ENCODE peak calls at places on chromosomes 4 and X, in six cellular contexts. M, N, O, C, B and H are unnamed samples.

GRCh38 chr4:166538491-166539005 is 665.5 kb downstream of the TLL1 start:
- DNase-seq in M (no peak), N (no peak), O (no peak), C (no peak), B (no peak), H (no peak)

GRCh38 chr4:53490965-53491622 is 100.2 kb downstream of the LNX1 start:
- DNase-seq in M (peak), N (peak), O (no peak), C (no peak), B (no peak), H (no peak)

GRCh38 chr4:87896020-87896621 is 63.4 kb downstream of the MEPE start:
- DNase-seq in M (peak), N (peak), O (peak), C (no peak), B (no peak), H (peak)

GRCh38 chr4:126489826-126490463 is 1142.8 kb upstream of the INTU start:
- DNase-seq in M (no peak), N (no peak), O (no peak), C (no peak), B (no peak), H (no peak)

GRCh38 chr4:6107886-6108285 is 89.7 kb upstream of the C4orf50 start:
- DNase-seq in M (no peak), N (no peak), O (no peak), C (no peak), B (no peak), H (no peak)

GRCh38 chr4:67275179-67275750 is 270.0 kb downstream of the CENPC start:
- DNase-seq in M (no peak), N (no peak), O (no peak), C (no peak), B (no peak), H (no peak)

GRCh38 chr4:65482410-65482809 is 187.9 kb downstream of the EPHA5 start:
- DNase-seq in M (no peak), N (no peak), O (no peak), C (no peak), B (no peak), H (no peak)

GRCh38 chr4:36067116-36067515 is 177.2 kb downstream of the ARAP2 start:
- DNase-seq in M (no peak), N (no peak), O (no peak), C (no peak), B (no peak), H (no peak)

GRCh38 chrX:13506574-13506973 is 62.8 kb upstream of the EGFL6 start:
- DNase-seq in M (peak), N (no peak), O (peak), C (no peak), B (peak), H (no peak)

GRCh38 chrX:36344301-36344700 is 424.8 kb downstream of the CFAP47 start:
- DNase-seq in M (no peak), N (no peak), O (no peak), C (no peak), B (no peak), H (no peak)

GRCh38 chrX:85963736-85964135 is 83.6 kb downstream of the CHM start:
- DNase-seq in M (no peak), N (no peak), O (no peak), C (no peak), B (no peak), H (peak)

GRCh38 chr4:172851534-172851933 is 317.1 kb upstream of the GALNT7 start:
- DNase-seq in M (no peak), N (no peak), O (no peak), C (no peak), B (no peak), H (no peak)

GRCh38 chrX:119605398-119605738 is 856 bp downstream of the NKRF start:
- DNase-seq in M (no peak), N (no peak), O (no peak), C (peak), B (peak), H (no peak)

GRCh38 chr4:140374130-140374477 is 658 bp downstream of the SCOC start:
- DNase-seq in M (no peak), N (no peak), O (no peak), C (no peak), B (no peak), H (no peak)

GRCh38 chr4:48421101-48421500 is 62.0 kb upstream of the SLC10A4 start:
- DNase-seq in M (no peak), N (no peak), O (no peak), C (no peak), B (no peak), H (no peak)

GRCh38 chr4:42122237-42122636 is 30.2 kb downstream of the BEND4 start:
- DNase-seq in M (no peak), N (no peak), O (no peak), C (no peak), B (no peak), H (no peak)

GRCh38 chr4:46999584-46999983 is 6.2 kb upstream of the GABRA4 start:
- DNase-seq in M (no peak), N (no peak), O (no peak), C (no peak), B (no peak), H (no peak)

GRCh38 chr4:25926473-25926872 is 12.5 kb downstream of the SMIM20 start:
- DNase-seq in M (no peak), N (no peak), O (no peak), C (no peak), B (no peak), H (no peak)

GRCh38 chr4:38101563-38101962 is 141.4 kb downstream of the PTTG2 start:
- DNase-seq in M (no peak), N (no peak), O (no peak), C (no peak), B (no peak), H (no peak)

GRCh38 chr4:135177323-135177722 is 975.7 kb upstream of the PABPC4L start:
- DNase-seq in M (no peak), N (no peak), O (no peak), C (no peak), B (no peak), H (no peak)

GRCh38 chrX:97766496-97767095 is 882.9 kb downstream of the RPA4 start:
- DNase-seq in M (no peak), N (no peak), O (no peak), C (no peak), B (no peak), H (no peak)